ENCODE peak calls at places on chromosomes 13 and 19, in ten cellular contexts. One of them, this sample, is unnamed.

GRCh38 chr13:41780736-41781708 is 179.9 kb downstream of the VWA8 start:
- DNase-seq in cardiac fibroblast: peak
- DNase-seq in tibial artery: no peak
- DNase-seq in SJSA1: no peak
- DNase-seq in right cardiac atrium: no peak
- DNase-seq in esophagus squamous epithelium: no peak
- DNase-seq in aorta: no peak
- DNase-seq in upper lobe of left lung: no peak
- DNase-seq in right lobe of liver: no peak
- DNase-seq in heart left ventricle: no peak
- DNase-seq in this sample: peak

GRCh38 chr13:52405767-52406494 is at the start of gene THSD1:
- DNase-seq in cardiac fibroblast: peak
- DNase-seq in tibial artery: peak
- DNase-seq in SJSA1: no peak
- DNase-seq in right cardiac atrium: peak
- DNase-seq in esophagus squamous epithelium: no peak
- DNase-seq in aorta: peak
- DNase-seq in upper lobe of left lung: peak
- DNase-seq in right lobe of liver: peak
- DNase-seq in heart left ventricle: peak
- DNase-seq in this sample: no peak

GRCh38 chr13:110869805-110870706 is 44.8 kb downstream of the ANKRD10 start:
- DNase-seq in cardiac fibroblast: peak
- DNase-seq in tibial artery: peak
- DNase-seq in SJSA1: peak
- DNase-seq in right cardiac atrium: peak
- DNase-seq in esophagus squamous epithelium: peak
- DNase-seq in aorta: peak
- DNase-seq in upper lobe of left lung: peak
- DNase-seq in right lobe of liver: peak
- DNase-seq in heart left ventricle: peak
- DNase-seq in this sample: peak

GRCh38 chr19:56538761-56539263 is at the start of gene ZFP28:
- DNase-seq in cardiac fibroblast: no peak
- DNase-seq in tibial artery: peak
- DNase-seq in SJSA1: peak
- DNase-seq in right cardiac atrium: peak
- DNase-seq in esophagus squamous epithelium: peak
- DNase-seq in aorta: peak
- DNase-seq in upper lobe of left lung: peak
- DNase-seq in right lobe of liver: peak
- DNase-seq in heart left ventricle: peak
- DNase-seq in this sample: no peak

GRCh38 chr19:32066056-32066455 is 279.4 kb upstream of the ZNF507 start:
- DNase-seq in cardiac fibroblast: no peak
- DNase-seq in tibial artery: no peak
- DNase-seq in SJSA1: no peak
- DNase-seq in right cardiac atrium: no peak
- DNase-seq in esophagus squamous epithelium: no peak
- DNase-seq in aorta: no peak
- DNase-seq in upper lobe of left lung: no peak
- DNase-seq in right lobe of liver: no peak
- DNase-seq in heart left ventricle: no peak
- DNase-seq in this sample: no peak

GRCh38 chr19:51808333-51808986 is 13.5 kb downstream of the FPR3 start:
- DNase-seq in cardiac fibroblast: peak
- DNase-seq in tibial artery: no peak
- DNase-seq in SJSA1: no peak
- DNase-seq in right cardiac atrium: no peak
- DNase-seq in esophagus squamous epithelium: no peak
- DNase-seq in aorta: no peak
- DNase-seq in upper lobe of left lung: no peak
- DNase-seq in right lobe of liver: no peak
- DNase-seq in heart left ventricle: no peak
- DNase-seq in this sample: no peak

GRCh38 chr13:45257638-45258338 is 56.9 kb upstream of the KCTD4 start:
- DNase-seq in cardiac fibroblast: no peak
- DNase-seq in tibial artery: no peak
- DNase-seq in SJSA1: no peak
- DNase-seq in right cardiac atrium: no peak
- DNase-seq in esophagus squamous epithelium: no peak
- DNase-seq in aorta: no peak
- DNase-seq in upper lobe of left lung: no peak
- DNase-seq in right lobe of liver: no peak
- DNase-seq in heart left ventricle: no peak
- DNase-seq in this sample: no peak

GRCh38 chr13:102606537-102607309 is 9.9 kb downstream of the TPP2 start:
- DNase-seq in cardiac fibroblast: no peak
- DNase-seq in tibial artery: no peak
- DNase-seq in SJSA1: no peak
- DNase-seq in right cardiac atrium: no peak
- DNase-seq in esophagus squamous epithelium: no peak
- DNase-seq in aorta: no peak
- DNase-seq in upper lobe of left lung: no peak
- DNase-seq in right lobe of liver: no peak
- DNase-seq in heart left ventricle: no peak
- DNase-seq in this sample: no peak

GRCh38 chr13:50226515-50227147 is 211.4 kb downstream of the KCNRG start:
- DNase-seq in cardiac fibroblast: no peak
- DNase-seq in tibial artery: no peak
- DNase-seq in SJSA1: no peak
- DNase-seq in right cardiac atrium: no peak
- DNase-seq in esophagus squamous epithelium: no peak
- DNase-seq in aorta: no peak
- DNase-seq in upper lobe of left lung: no peak
- DNase-seq in right lobe of liver: no peak
- DNase-seq in heart left ventricle: no peak
- DNase-seq in this sample: peak

GRCh38 chr19:33299061-33299665 is 3.2 kb downstream of the CEBPA start:
- DNase-seq in cardiac fibroblast: no peak
- DNase-seq in tibial artery: no peak
- DNase-seq in SJSA1: no peak
- DNase-seq in right cardiac atrium: peak
- DNase-seq in esophagus squamous epithelium: no peak
- DNase-seq in aorta: no peak
- DNase-seq in upper lobe of left lung: no peak
- DNase-seq in right lobe of liver: peak
- DNase-seq in heart left ventricle: no peak
- DNase-seq in this sample: no peak

GRCh38 chr13:97284558-97284957 is 62.4 kb downstream of the MBNL2 start:
- DNase-seq in cardiac fibroblast: peak
- DNase-seq in tibial artery: no peak
- DNase-seq in SJSA1: no peak
- DNase-seq in right cardiac atrium: no peak
- DNase-seq in esophagus squamous epithelium: no peak
- DNase-seq in aorta: no peak
- DNase-seq in upper lobe of left lung: no peak
- DNase-seq in right lobe of liver: no peak
- DNase-seq in heart left ventricle: no peak
- DNase-seq in this sample: no peak

GRCh38 chr13:33490461-33491327 is 205.1 kb upstream of the STARD13 start:
- DNase-seq in cardiac fibroblast: peak
- DNase-seq in tibial artery: no peak
- DNase-seq in SJSA1: no peak
- DNase-seq in right cardiac atrium: peak
- DNase-seq in esophagus squamous epithelium: no peak
- DNase-seq in aorta: peak
- DNase-seq in upper lobe of left lung: peak
- DNase-seq in right lobe of liver: no peak
- DNase-seq in heart left ventricle: peak
- DNase-seq in this sample: no peak

DNA sequence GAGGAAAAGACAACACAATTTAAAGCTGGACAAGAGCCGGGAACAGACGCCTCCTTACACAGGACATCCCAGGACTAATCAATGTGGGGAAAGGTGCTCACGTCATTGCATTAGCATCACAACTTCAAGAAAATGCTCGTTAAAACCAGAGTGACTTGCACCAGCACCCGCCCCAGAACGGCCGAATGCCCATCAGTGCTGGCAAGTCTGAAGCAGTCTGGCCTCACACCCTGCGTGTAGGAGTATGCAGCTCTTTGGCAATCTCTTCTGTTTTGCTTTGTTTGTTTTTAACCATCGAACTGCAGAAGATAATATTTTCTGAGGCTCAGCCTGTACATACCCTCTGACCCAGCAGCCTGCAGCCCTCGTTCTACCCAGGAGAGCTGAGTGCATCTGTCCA is 44.8 kb upstream of the LDLR start:
- DNase-seq in cardiac fibroblast: no peak
- DNase-seq in tibial artery: no peak
- DNase-seq in SJSA1: no peak
- DNase-seq in right cardiac atrium: no peak
- DNase-seq in esophagus squamous epithelium: no peak
- DNase-seq in aorta: no peak
- DNase-seq in upper lobe of left lung: no peak
- DNase-seq in right lobe of liver: no peak
- DNase-seq in heart left ventricle: no peak
- DNase-seq in this sample: no peak
- H3K4me3 ChIP-seq in cardiac fibroblast: no peak
- H3K4me3 ChIP-seq in tibial artery: no peak
- H3K4me3 ChIP-seq in SJSA1: no peak
- H3K4me3 ChIP-seq in right cardiac atrium: no peak
- H3K4me3 ChIP-seq in esophagus squamous epithelium: no peak
- H3K4me3 ChIP-seq in aorta: no peak
- H3K4me3 ChIP-seq in upper lobe of left lung: no peak
- H3K4me3 ChIP-seq in right lobe of liver: no peak
- H3K4me3 ChIP-seq in heart left ventricle: no peak
- H3K4me3 ChIP-seq in this sample: no peak

DNA sequence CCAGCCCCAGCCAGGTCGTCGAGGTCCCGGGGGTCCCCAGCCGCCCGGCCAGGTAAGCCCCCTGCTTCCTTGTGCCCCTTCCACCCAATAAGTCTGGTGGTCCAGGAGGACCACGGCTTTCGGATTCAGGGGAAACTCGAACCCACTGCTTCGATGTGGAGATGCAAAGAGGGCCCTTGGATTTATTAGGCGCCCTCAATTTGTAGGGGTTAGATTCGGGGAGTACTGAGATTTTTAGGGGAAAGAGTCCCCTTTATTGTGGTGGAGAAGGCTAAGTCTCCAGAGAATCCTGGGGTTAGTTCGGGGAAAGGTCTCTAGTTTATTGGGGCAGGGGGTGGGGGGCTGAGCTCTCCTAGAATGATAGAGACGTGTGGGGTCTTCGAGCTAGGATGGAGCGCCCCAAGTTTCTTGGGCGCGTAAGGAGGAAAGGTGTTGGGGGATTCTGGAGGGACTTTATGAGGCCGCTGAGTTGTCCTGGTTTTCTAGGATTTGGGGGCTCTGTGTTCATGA is 3.8 kb upstream of the LTBP4 start:
- DNase-seq in cardiac fibroblast: no peak
- DNase-seq in tibial artery: no peak
- DNase-seq in SJSA1: no peak
- DNase-seq in right cardiac atrium: no peak
- DNase-seq in esophagus squamous epithelium: no peak
- DNase-seq in aorta: no peak
- DNase-seq in upper lobe of left lung: no peak
- DNase-seq in right lobe of liver: no peak
- DNase-seq in heart left ventricle: no peak
- DNase-seq in this sample: no peak
- H3K4me3 ChIP-seq in cardiac fibroblast: peak
- H3K4me3 ChIP-seq in tibial artery: peak
- H3K4me3 ChIP-seq in SJSA1: no peak
- H3K4me3 ChIP-seq in right cardiac atrium: peak
- H3K4me3 ChIP-seq in esophagus squamous epithelium: peak
- H3K4me3 ChIP-seq in aorta: no peak
- H3K4me3 ChIP-seq in upper lobe of left lung: no peak
- H3K4me3 ChIP-seq in right lobe of liver: no peak
- H3K4me3 ChIP-seq in heart left ventricle: peak
- H3K4me3 ChIP-seq in this sample: peak

DNA sequence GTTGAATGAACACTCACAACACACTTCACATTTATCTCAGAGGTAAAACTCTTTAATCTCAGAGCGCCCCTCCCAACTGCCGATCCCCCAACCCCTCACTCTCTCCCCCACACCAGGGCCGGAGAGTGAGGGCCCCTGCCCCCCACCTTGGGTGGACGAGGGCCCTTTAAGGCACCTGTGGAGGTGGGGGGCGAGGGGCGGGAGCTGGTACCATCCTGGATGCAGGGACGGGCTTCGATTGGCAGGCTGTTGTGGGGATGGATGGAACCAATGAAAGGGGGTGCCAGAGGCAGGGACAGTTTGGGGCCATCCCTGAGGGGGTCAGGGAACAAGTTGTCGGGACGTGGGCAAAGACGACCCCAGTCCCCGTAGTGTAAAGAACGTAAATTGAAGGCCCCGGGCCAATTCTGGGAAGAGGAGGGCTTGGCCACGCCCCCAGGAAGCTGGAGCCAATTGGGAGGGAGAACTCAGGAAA is 1.7 kb upstream of the PNKP start:
- DNase-seq in cardiac fibroblast: no peak
- DNase-seq in tibial artery: no peak
- DNase-seq in SJSA1: no peak
- DNase-seq in right cardiac atrium: no peak
- DNase-seq in esophagus squamous epithelium: no peak
- DNase-seq in aorta: no peak
- DNase-seq in upper lobe of left lung: peak
- DNase-seq in right lobe of liver: no peak
- DNase-seq in heart left ventricle: no peak
- DNase-seq in this sample: no peak
- H3K4me3 ChIP-seq in cardiac fibroblast: peak
- H3K4me3 ChIP-seq in tibial artery: peak
- H3K4me3 ChIP-seq in SJSA1: peak
- H3K4me3 ChIP-seq in right cardiac atrium: peak
- H3K4me3 ChIP-seq in esophagus squamous epithelium: peak
- H3K4me3 ChIP-seq in aorta: no peak
- H3K4me3 ChIP-seq in upper lobe of left lung: no peak
- H3K4me3 ChIP-seq in right lobe of liver: peak
- H3K4me3 ChIP-seq in heart left ventricle: peak
- H3K4me3 ChIP-seq in this sample: peak

GRCh38 chr19:47258895-47259555 is 2.7 kb downstream of the CCDC9 start:
- DNase-seq in cardiac fibroblast: no peak
- DNase-seq in tibial artery: no peak
- DNase-seq in SJSA1: no peak
- DNase-seq in right cardiac atrium: no peak
- DNase-seq in esophagus squamous epithelium: no peak
- DNase-seq in aorta: peak
- DNase-seq in upper lobe of left lung: no peak
- DNase-seq in right lobe of liver: no peak
- DNase-seq in heart left ventricle: no peak
- DNase-seq in this sample: no peak

GRCh38 chr19:47257411-47258169 is 1.3 kb downstream of the CCDC9 start:
- DNase-seq in cardiac fibroblast: no peak
- DNase-seq in tibial artery: peak
- DNase-seq in SJSA1: no peak
- DNase-seq in right cardiac atrium: no peak
- DNase-seq in esophagus squamous epithelium: peak
- DNase-seq in aorta: peak
- DNase-seq in upper lobe of left lung: no peak
- DNase-seq in right lobe of liver: no peak
- DNase-seq in heart left ventricle: no peak
- DNase-seq in this sample: no peak

GRCh38 chr19:47256688-47257410 is 524 bp downstream of the CCDC9 start:
- DNase-seq in cardiac fibroblast: peak
- DNase-seq in tibial artery: peak
- DNase-seq in SJSA1: peak
- DNase-seq in right cardiac atrium: peak
- DNase-seq in esophagus squamous epithelium: peak
- DNase-seq in aorta: peak
- DNase-seq in upper lobe of left lung: peak
- DNase-seq in right lobe of liver: peak
- DNase-seq in heart left ventricle: peak
- DNase-seq in this sample: peak

GRCh38 chr19:47260476-47260875 is 4.2 kb downstream of the CCDC9 start:
- DNase-seq in cardiac fibroblast: no peak
- DNase-seq in tibial artery: no peak
- DNase-seq in SJSA1: no peak
- DNase-seq in right cardiac atrium: peak
- DNase-seq in esophagus squamous epithelium: no peak
- DNase-seq in aorta: no peak
- DNase-seq in upper lobe of left lung: peak
- DNase-seq in right lobe of liver: no peak
- DNase-seq in heart left ventricle: no peak
- DNase-seq in this sample: no peak

GRCh38 chr19:47258434-47258833 is 2.1 kb downstream of the CCDC9 start:
- DNase-seq in cardiac fibroblast: no peak
- DNase-seq in tibial artery: no peak
- DNase-seq in SJSA1: no peak
- DNase-seq in right cardiac atrium: no peak
- DNase-seq in esophagus squamous epithelium: no peak
- DNase-seq in aorta: peak
- DNase-seq in upper lobe of left lung: no peak
- DNase-seq in right lobe of liver: no peak
- DNase-seq in heart left ventricle: no peak
- DNase-seq in this sample: no peak
- H3K4me3 ChIP-seq in cardiac fibroblast: peak
- H3K4me3 ChIP-seq in tibial artery: no peak
- H3K4me3 ChIP-seq in SJSA1: peak
- H3K4me3 ChIP-seq in right cardiac atrium: no peak
- H3K4me3 ChIP-seq in esophagus squamous epithelium: peak
- H3K4me3 ChIP-seq in aorta: no peak
- H3K4me3 ChIP-seq in upper lobe of left lung: no peak
- H3K4me3 ChIP-seq in right lobe of liver: no peak
- H3K4me3 ChIP-seq in heart left ventricle: no peak
- H3K4me3 ChIP-seq in this sample: peak

This sample was measured in skeletal muscle cell.